ENCODE peak calls at places on chromosomes 13 and 19, in four cellular contexts. G is endothelial cell of umbilical vein, W is keratinocyte, H is K562. M is an unnamed sample.

GRCh38 chr13:80400834-80401450 is 60.0 kb upstream of the SPRY2 start:
- DNase-seq in H (no peak), G (no peak), W (no peak), M (no peak)

GRCh38 chr19:45253396-45254027 is 2.4 kb downstream of the MARK4 start:
- DNase-seq in H (no peak), G (no peak), W (peak; percentile 35), M (peak; percentile 21)

GRCh38 chr13:40665061-40665753 is 1.2 kb downstream of the FOXO1 start:
- DNase-seq in G (no peak), H (peak; percentile 20), W (no peak), M (no peak)

GRCh38 chr19:11152318-11153062 is 3.1 kb downstream of the SPC24 start:
- DNase-seq in W (no peak), H (no peak), G (peak; percentile 67), M (peak; percentile 78)

GRCh38 chr19:58553799-58554493 is 959 bp downstream of the CHMP2A start:
- DNase-seq in G (no peak), H (no peak), W (no peak), M (no peak)

GRCh38 chr13:44336934-44337333 is 36.7 kb upstream of the SERP2 start:
- DNase-seq in G (no peak), H (no peak), W (no peak), M (no peak)

GRCh38 chr13:36192166-36192565 is 22.2 kb downstream of the SOHLH2 start:
- DNase-seq in G (no peak), W (no peak), H (no peak), M (no peak)

GRCh38 chr13:99269627-99270252 is 11.6 kb upstream of the GPR18 start:
- DNase-seq in H (peak; percentile 56), W (no peak), G (peak; percentile 71), M (peak; percentile 78)

GRCh38 chr19:14476307-14476662 is 1.1 kb upstream of the PTGER1 start:
- DNase-seq in H (no peak), G (no peak), W (no peak), M (no peak)
- H3K9me1 ChIP-seq in H (no peaks in the 10 kb centered on the region), G (no peaks in the 10 kb centered on the region), W (no peaks in the 10 kb centered on the region), M (peaks cover 8% of the 10 kb centered on the region)

DNA sequence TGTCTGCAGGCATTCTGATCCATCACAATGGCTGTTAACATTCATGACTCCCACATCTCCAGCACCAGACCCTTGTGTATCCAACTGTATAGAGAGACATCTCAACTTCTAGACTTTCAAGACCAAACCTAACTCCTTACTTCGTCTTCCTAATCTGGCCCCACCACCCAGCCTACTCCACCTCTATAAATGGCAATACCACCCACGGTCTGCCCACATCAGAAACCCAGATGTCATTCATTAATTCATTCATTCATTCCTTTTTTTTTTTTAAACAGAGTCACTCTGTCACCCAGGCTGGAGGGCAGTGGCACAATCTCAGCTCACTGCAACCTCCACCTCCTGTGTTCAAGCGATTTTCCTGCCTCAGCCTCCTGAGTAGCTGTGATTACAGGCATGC is 10.4 kb downstream of the GPR42 start:
- DNase-seq in H (no peak), G (no peak), W (no peak), M (no peak)
- H3K9me1 ChIP-seq in H (no peaks in the 10 kb centered on the region), G (no peaks in the 10 kb centered on the region), W (no peaks in the 10 kb centered on the region), M (no peaks in the 10 kb centered on the region)

DNA sequence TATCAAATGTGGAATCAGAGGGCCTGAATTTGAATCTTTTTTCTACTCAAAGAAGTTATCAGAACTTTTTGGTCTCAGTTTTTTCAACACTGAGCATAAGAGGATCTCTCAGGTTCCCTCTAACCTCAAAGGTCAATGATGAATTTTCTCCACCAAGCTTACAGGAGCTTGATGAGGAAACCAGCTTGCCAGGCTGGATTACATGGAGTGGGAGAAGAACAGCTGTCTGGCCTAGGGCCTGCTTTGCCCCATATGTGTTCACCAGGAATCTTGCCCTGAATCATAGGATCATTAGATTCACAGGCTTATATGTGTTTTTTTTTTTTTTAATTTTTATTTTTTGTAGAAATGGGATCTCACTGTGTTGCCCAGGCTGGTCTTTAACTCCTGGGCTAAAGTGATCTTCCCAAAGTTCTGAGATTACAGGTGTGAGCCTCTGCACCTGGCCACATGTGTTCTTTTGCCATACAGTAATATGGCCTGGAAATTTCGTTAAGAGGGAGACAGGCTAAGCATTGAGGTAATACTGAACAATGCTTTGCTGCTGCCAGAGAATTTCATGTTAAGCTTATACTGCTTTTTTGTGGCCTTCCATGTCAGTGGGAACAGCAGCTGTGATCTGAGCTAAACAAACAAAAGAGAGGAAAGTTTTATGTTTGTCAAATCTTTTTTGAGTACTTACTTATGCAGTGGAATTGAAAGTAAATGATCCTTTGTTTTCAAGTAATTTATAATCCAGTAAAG is 110.6 kb downstream of the DNAJC3 start:
- DNase-seq in W (no peak), H (no peak), G (no peak), M (peak; percentile 21)
- H3K9me1 ChIP-seq in W (no peaks in the 10 kb centered on the region), H (no peaks in the 10 kb centered on the region), G (no peaks in the 10 kb centered on the region), M (peaks cover 6% of the 10 kb centered on the region)

GRCh38 chr13:112759053-112759452 is 69.2 kb downstream of the ATP11A start:
- DNase-seq in H (no peak), W (no peak), G (no peak), M (no peak)

GRCh38 chr13:112756511-112756966 is 66.7 kb downstream of the ATP11A start:
- DNase-seq in W (no peak), G (no peak), H (no peak), M (no peak)

GRCh38 chr13:112756081-112756480 is 66.2 kb downstream of the ATP11A start:
- DNase-seq in W (no peak), G (no peak), H (no peak), M (no peak)

GRCh38 chr13:112756967-112757758 is 67.3 kb downstream of the ATP11A start:
- DNase-seq in G (no peak), W (no peak), H (no peak), M (no peak)

GRCh38 chr13:112757759-112758086 is 67.9 kb downstream of the ATP11A start:
- DNase-seq in H (no peak), G (no peak), W (no peak), M (no peak)
- H3K9me1 ChIP-seq in H (peaks cover 2% of the 10 kb centered on the region), G (no peaks in the 10 kb centered on the region), W (no peaks in the 10 kb centered on the region), M (peaks cover 6% of the 10 kb centered on the region)

GRCh38 chr19:17240062-17240854 is 5.5 kb downstream of the NR2F6 start:
- DNase-seq in G (no peak), W (no peak), H (no peak), M (no peak)
- H3K9me1 ChIP-seq in G (no peaks in the 10 kb centered on the region), W (no peaks in the 10 kb centered on the region), H (no peaks in the 10 kb centered on the region), M (peaks cover 6% of the 10 kb centered on the region)

GRCh38 chr13:112956516-112957294 is 12.3 kb upstream of the MCF2L start:
- DNase-seq in W (no peak), H (no peak), G (no peak), M (no peak)
- H3K9me1 ChIP-seq in W (no peaks in the 10 kb centered on the region), H (no peaks in the 10 kb centered on the region), G (no peaks in the 10 kb centered on the region), M (no peaks in the 10 kb centered on the region)

GRCh38 chr13:109833940-109834339 is 47.6 kb upstream of the IRS2 start:
- DNase-seq in H (no peak), G (no peak), W (no peak), M (no peak)
- H3K9me1 ChIP-seq in H (no peaks in the 10 kb centered on the region), G (no peaks in the 10 kb centered on the region), W (no peaks in the 10 kb centered on the region), M (peaks cover 7% of the 10 kb centered on the region)

GRCh38 chr13:105737688-105738087 is 797.8 kb downstream of the EFNB2 start:
- DNase-seq in G (no peak), W (no peak), H (no peak), M (no peak)

GRCh38 chr13:105735269-105735668 is 800.2 kb downstream of the EFNB2 start:
- DNase-seq in G (no peak), W (no peak), H (no peak), M (no peak)

DNA sequence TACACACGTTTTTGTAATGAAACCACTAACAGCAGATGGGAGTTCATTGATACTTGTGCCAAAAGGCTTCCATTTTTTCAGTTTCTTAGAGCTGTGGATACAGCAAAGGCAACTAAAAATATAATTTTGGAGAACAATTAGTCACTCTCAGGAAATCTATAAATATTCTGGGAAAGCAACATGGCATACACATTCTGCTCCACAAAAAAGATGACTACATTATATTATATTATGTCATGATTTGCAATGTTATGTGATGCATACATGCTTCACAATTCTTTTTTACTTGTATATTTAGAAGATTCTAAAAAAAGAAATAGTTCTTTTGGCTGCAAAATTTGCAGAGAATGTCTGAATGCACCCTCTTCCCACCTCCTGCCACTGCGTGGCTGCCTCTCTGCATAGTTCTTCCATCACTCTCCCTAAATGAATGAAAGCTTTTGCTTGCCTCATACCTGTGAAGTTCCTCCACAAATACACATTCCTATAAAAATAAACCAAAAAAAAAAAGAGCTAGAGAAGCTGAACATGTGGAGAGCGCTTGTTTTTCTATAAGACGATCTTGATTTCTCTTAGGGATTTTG is 802.4 kb downstream of the EFNB2 start:
- DNase-seq in G (no peak), W (no peak), H (no peak), M (no peak)
- H3K9me1 ChIP-seq in G (no peaks in the 10 kb centered on the region), W (no peaks in the 10 kb centered on the region), H (no peaks in the 10 kb centered on the region), M (no peaks in the 10 kb centered on the region)

GRCh38 chr13:30587231-30587630 is 30.5 kb upstream of the USPL1 start:
- DNase-seq in W (no peak), H (no peak), G (no peak), M (no peak)
- H3K9me1 ChIP-seq in W (no peaks in the 10 kb centered on the region), H (no peaks in the 10 kb centered on the region), G (no peaks in the 10 kb centered on the region), M (peaks cover 3% of the 10 kb centered on the region)

GRCh38 chr13:91046715-91047327 is 300.7 kb upstream of the MIR17HG start:
- DNase-seq in H (no peak), G (no peak), W (no peak), M (no peak)

GRCh38 chr13:91045351-91046034 is 302.0 kb upstream of the MIR17HG start:
- DNase-seq in W (no peak), G (no peak), H (peak; percentile 27), M (no peak)

GRCh38 chr13:91036886-91037285 is 310.6 kb upstream of the MIR17HG start:
- DNase-seq in H (no peak), W (no peak), G (no peak), M (no peak)

DNA sequence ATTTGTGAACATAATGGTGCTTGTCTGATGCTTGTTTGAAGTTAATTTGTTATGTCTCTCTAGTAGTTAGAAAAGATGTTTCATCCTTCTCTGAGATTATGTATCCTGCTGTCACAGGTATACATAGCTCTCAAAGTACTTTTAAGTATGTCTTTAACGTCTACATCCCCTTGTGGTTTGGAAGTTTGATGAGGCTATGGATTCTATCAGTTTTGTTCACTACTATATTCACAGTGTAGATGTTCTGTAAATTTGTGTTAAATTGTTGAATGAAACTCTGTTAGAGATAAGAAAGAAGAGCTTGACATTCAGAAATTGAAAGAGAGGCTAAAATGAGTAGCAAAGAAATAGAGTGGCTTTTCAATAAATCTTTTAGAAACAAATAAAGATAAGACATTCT is 304.6 kb upstream of the MIR17HG start:
- DNase-seq in G (no peak), H (no peak), W (no peak), M (no peak)
- H3K9me1 ChIP-seq in G (no peaks in the 10 kb centered on the region), H (no peaks in the 10 kb centered on the region), W (no peaks in the 10 kb centered on the region), M (no peaks in the 10 kb centered on the region)

M was measured in IMR-90.